ENCODE peak calls at places on chromosomes 5 and 9, in five cellular contexts. One of them, this sample, is unnamed. For H3K4me1, the result is how much of the 10 kb centered on the place peaks cover.

GRCh38 chr5:113804264-113804663 is 290.8 kb downstream of the YTHDC2 start:
- DNase-seq in A673: no peak
- DNase-seq in neural progenitor cell: no peak
- DNase-seq in K562: no peak
- DNase-seq in MM.1S: no peak
- DNase-seq in this sample: no peak

GRCh38 chr9:18325337-18326011 is 148.5 kb upstream of the ADAMTSL1 start:
- DNase-seq in A673: no peak
- DNase-seq in neural progenitor cell: no peak
- DNase-seq in K562: no peak
- DNase-seq in MM.1S: no peak
- DNase-seq in this sample: no peak

GRCh38 chr9:107707419-107707837 is 217.9 kb upstream of the KLF4 start:
- DNase-seq in A673: no peak
- DNase-seq in neural progenitor cell: no peak
- DNase-seq in K562: peak
- DNase-seq in MM.1S: no peak
- DNase-seq in this sample: no peak

GRCh38 chr5:38414348-38414747 is 142.1 kb downstream of the LIFR start:
- DNase-seq in A673: peak
- DNase-seq in neural progenitor cell: no peak
- DNase-seq in K562: no peak
- DNase-seq in MM.1S: no peak
- DNase-seq in this sample: no peak

GRCh38 chr9:81522721-81523551 is 166.4 kb downstream of the TLE1 start:
- DNase-seq in A673: peak
- DNase-seq in neural progenitor cell: peak
- DNase-seq in K562: peak
- DNase-seq in MM.1S: peak
- DNase-seq in this sample: peak

GRCh38 chr5:116572375-116573278 is 2.0 kb downstream of the SEMA6A start:
- DNase-seq in A673: no peak
- DNase-seq in neural progenitor cell: peak
- DNase-seq in K562: no peak
- DNase-seq in MM.1S: no peak
- DNase-seq in this sample: peak

GRCh38 chr5:156174225-156174624 is 152.7 kb upstream of the SGCD start:
- DNase-seq in A673: no peak
- DNase-seq in neural progenitor cell: no peak
- DNase-seq in K562: no peak
- DNase-seq in MM.1S: no peak
- DNase-seq in this sample: no peak

GRCh38 chr9:114968710-114969109 is 38.3 kb upstream of the TNFSF8 start:
- DNase-seq in A673: peak
- DNase-seq in neural progenitor cell: peak
- DNase-seq in K562: no peak
- DNase-seq in MM.1S: no peak
- DNase-seq in this sample: no peak

GRCh38 chr9:131585375-131585774 is 40.1 kb downstream of the PRRT1B start:
- DNase-seq in A673: no peak
- DNase-seq in neural progenitor cell: no peak
- DNase-seq in K562: no peak
- DNase-seq in MM.1S: peak
- DNase-seq in this sample: no peak

GRCh38 chr5:75510836-75511434 is 494 bp downstream of the CERT1 start:
- DNase-seq in A673: peak
- DNase-seq in neural progenitor cell: peak
- DNase-seq in K562: no peak
- DNase-seq in MM.1S: peak
- DNase-seq in this sample: peak

GRCh38 chr9:129245276-129245675 is 67.2 kb upstream of the IER5L start:
- DNase-seq in A673: no peak
- DNase-seq in neural progenitor cell: no peak
- DNase-seq in K562: no peak
- DNase-seq in MM.1S: no peak
- DNase-seq in this sample: peak

GRCh38 chr9:31140316-31140715 is 1244.1 kb upstream of the ACO1 start:
- DNase-seq in A673: peak
- DNase-seq in neural progenitor cell: peak
- DNase-seq in K562: no peak
- DNase-seq in MM.1S: peak
- DNase-seq in this sample: no peak

GRCh38 chr5:94360382-94360781 is 258.0 kb downstream of the KIAA0825 start:
- DNase-seq in A673: no peak
- DNase-seq in neural progenitor cell: no peak
- DNase-seq in K562: no peak
- DNase-seq in MM.1S: no peak
- DNase-seq in this sample: no peak

GRCh38 chr5:94359880-94360279 is 258.5 kb downstream of the KIAA0825 start:
- DNase-seq in A673: no peak
- DNase-seq in neural progenitor cell: no peak
- DNase-seq in K562: no peak
- DNase-seq in MM.1S: no peak
- DNase-seq in this sample: no peak

GRCh38 chr5:94353605-94354004 is 264.8 kb downstream of the KIAA0825 start:
- DNase-seq in A673: no peak
- DNase-seq in neural progenitor cell: no peak
- DNase-seq in K562: no peak
- DNase-seq in MM.1S: no peak
- DNase-seq in this sample: no peak

GRCh38 chr5:94361161-94361560 is 257.2 kb downstream of the KIAA0825 start:
- DNase-seq in A673: no peak
- DNase-seq in neural progenitor cell: no peak
- DNase-seq in K562: no peak
- DNase-seq in MM.1S: no peak
- DNase-seq in this sample: no peak

GRCh38 chr5:94355817-94356216 is 262.6 kb downstream of the KIAA0825 start:
- DNase-seq in A673: no peak
- DNase-seq in neural progenitor cell: no peak
- DNase-seq in K562: no peak
- DNase-seq in MM.1S: no peak
- DNase-seq in this sample: no peak
- H3K4me3 ChIP-seq in A673: no peak
- H3K4me3 ChIP-seq in neural progenitor cell: no peak
- H3K4me3 ChIP-seq in K562: no peak
- H3K4me3 ChIP-seq in MM.1S: no peak
- H3K4me3 ChIP-seq in this sample: no peak

GRCh38 chr5:181167814-181168488 is 20.6 kb downstream of the OR2V2 start:
- DNase-seq in A673: peak
- DNase-seq in neural progenitor cell: peak
- DNase-seq in K562: peak
- DNase-seq in MM.1S: no peak
- DNase-seq in this sample: peak
- TF ChIP-seq CTCF in A673: peak
- TF ChIP-seq CTCF in neural progenitor cell: peak
- TF ChIP-seq CTCF in K562: peak
- TF ChIP-seq CTCF in MM.1S: peak
- TF ChIP-seq CTCF in this sample: peak

GRCh38 chr5:173946353-173946752 is 42.6 kb upstream of the C5orf47 start:
- DNase-seq in A673: no peak
- DNase-seq in neural progenitor cell: no peak
- DNase-seq in K562: no peak
- DNase-seq in MM.1S: no peak
- DNase-seq in this sample: no peak

GRCh38 chr5:173940269-173940668 is 48.7 kb upstream of the C5orf47 start:
- DNase-seq in A673: no peak
- DNase-seq in neural progenitor cell: no peak
- DNase-seq in K562: no peak
- DNase-seq in MM.1S: no peak
- DNase-seq in this sample: no peak

GRCh38 chr5:173944512-173944911 is 44.5 kb upstream of the C5orf47 start:
- DNase-seq in A673: no peak
- DNase-seq in neural progenitor cell: no peak
- DNase-seq in K562: no peak
- DNase-seq in MM.1S: no peak
- DNase-seq in this sample: no peak

GRCh38 chr5:173941102-173941501 is 47.9 kb upstream of the C5orf47 start:
- DNase-seq in A673: no peak
- DNase-seq in neural progenitor cell: peak
- DNase-seq in K562: no peak
- DNase-seq in MM.1S: no peak
- DNase-seq in this sample: no peak

GRCh38 chr5:173941758-173942401 is 47.1 kb upstream of the C5orf47 start:
- DNase-seq in A673: no peak
- DNase-seq in neural progenitor cell: peak
- DNase-seq in K562: no peak
- DNase-seq in MM.1S: no peak
- DNase-seq in this sample: no peak
- H3K4me1 ChIP-seq in A673: under half
- H3K4me1 ChIP-seq in neural progenitor cell: under half
- H3K4me1 ChIP-seq in K562: under half
- H3K4me1 ChIP-seq in MM.1S: under half
- H3K4me1 ChIP-seq in this sample: under half

DNA sequence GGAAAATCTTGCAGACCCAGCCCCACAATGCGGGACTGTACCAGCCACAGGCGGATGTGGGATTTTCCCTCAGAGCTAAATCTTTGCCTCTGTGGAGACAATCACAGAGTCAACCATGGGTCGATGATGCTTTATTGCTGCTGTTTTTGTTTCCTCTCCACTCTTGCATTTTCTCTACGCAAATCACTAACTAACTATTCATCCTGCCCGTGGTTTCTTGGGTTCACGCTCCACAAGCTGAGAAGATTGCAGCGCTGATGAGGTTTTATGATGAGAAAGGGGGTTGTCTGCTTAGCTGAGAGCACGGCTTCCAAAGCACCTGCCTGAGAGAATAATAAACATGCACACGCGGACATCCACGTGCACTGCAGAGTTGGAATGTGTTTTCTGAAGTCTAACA is 500.2 kb upstream of the ADAMTS16 start:
- DNase-seq in A673: no peak
- DNase-seq in neural progenitor cell: no peak
- DNase-seq in K562: no peak
- DNase-seq in MM.1S: no peak
- DNase-seq in this sample: no peak
- H3K4me3 ChIP-seq in A673: no peak
- H3K4me3 ChIP-seq in neural progenitor cell: no peak
- H3K4me3 ChIP-seq in K562: no peak
- H3K4me3 ChIP-seq in MM.1S: no peak
- H3K4me3 ChIP-seq in this sample: no peak

GRCh38 chr5:6819521-6819920 is 106.3 kb downstream of the TENT4A start:
- DNase-seq in A673: no peak
- DNase-seq in neural progenitor cell: peak
- DNase-seq in K562: no peak
- DNase-seq in MM.1S: no peak
- DNase-seq in this sample: no peak
- TF ChIP-seq CTCF in A673: no peak
- TF ChIP-seq CTCF in neural progenitor cell: peak
- TF ChIP-seq CTCF in K562: no peak
- TF ChIP-seq CTCF in MM.1S: no peak
- TF ChIP-seq CTCF in this sample: no peak

DNA sequence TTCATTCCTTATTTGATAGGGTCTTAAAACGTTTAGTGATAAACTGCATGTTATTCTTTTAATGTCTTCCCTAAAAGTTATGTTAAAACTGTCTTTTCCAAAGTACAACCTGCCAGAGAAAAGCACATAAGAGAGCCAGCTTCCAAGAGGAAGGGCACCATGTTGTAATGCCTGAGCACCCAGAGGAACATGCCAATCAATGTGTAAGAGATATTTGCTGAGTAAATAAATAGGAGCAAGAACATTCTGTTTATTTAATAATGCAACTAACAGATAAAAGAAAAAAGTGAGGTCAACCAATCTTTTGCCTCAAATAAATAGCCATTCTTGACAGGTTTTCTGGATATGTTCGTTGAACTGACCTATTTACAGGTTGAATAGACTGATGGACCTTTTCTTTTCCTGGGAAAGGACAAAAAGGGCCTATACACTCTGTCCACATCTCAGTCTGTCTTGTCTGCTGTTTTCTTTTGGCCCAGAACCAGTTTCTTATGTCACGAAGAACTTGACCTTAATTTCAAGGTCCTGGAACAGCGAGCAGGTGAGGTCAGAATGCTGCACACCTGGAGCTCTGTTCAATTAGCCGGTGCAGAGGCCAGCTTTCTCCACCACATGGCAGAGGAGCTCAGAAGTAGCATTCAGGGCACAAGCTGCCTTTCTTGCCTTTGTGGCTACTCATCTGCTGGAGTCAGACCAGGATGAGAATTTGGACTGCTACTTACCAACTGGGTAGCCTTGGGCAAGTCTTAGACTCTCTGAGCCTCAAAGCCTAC is 77.7 kb downstream of the PLCXD3 start:
- DNase-seq in A673: no peak
- DNase-seq in neural progenitor cell: no peak
- DNase-seq in K562: no peak
- DNase-seq in MM.1S: no peak
- DNase-seq in this sample: no peak
- H3K4me1 ChIP-seq in A673: under half
- H3K4me1 ChIP-seq in neural progenitor cell: under half
- H3K4me1 ChIP-seq in K562: under half
- H3K4me1 ChIP-seq in MM.1S: under half
- H3K4me1 ChIP-seq in this sample: under half

GRCh38 chr9:34611251-34611810 is 566 bp downstream of the RPP25L start:
- DNase-seq in A673: no peak
- DNase-seq in neural progenitor cell: no peak
- DNase-seq in K562: peak
- DNase-seq in MM.1S: no peak
- DNase-seq in this sample: no peak

GRCh38 chr9:34607331-34607730 is 4.6 kb downstream of the RPP25L start:
- DNase-seq in A673: no peak
- DNase-seq in neural progenitor cell: no peak
- DNase-seq in K562: peak
- DNase-seq in MM.1S: no peak
- DNase-seq in this sample: no peak

GRCh38 chr9:34611811-34612787 is at the start of gene RPP25L:
- DNase-seq in A673: peak
- DNase-seq in neural progenitor cell: peak
- DNase-seq in K562: peak
- DNase-seq in MM.1S: peak
- DNase-seq in this sample: peak

GRCh38 chr9:34612788-34613390 is 992 bp upstream of the RPP25L start:
- DNase-seq in A673: peak
- DNase-seq in neural progenitor cell: peak
- DNase-seq in K562: peak
- DNase-seq in MM.1S: peak
- DNase-seq in this sample: peak

GRCh38 chr9:34610434-34611206 is 1.3 kb downstream of the RPP25L start:
- DNase-seq in A673: no peak
- DNase-seq in neural progenitor cell: no peak
- DNase-seq in K562: peak
- DNase-seq in MM.1S: no peak
- DNase-seq in this sample: no peak
- H3K4me3 ChIP-seq in A673: peak
- H3K4me3 ChIP-seq in neural progenitor cell: peak
- H3K4me3 ChIP-seq in K562: peak
- H3K4me3 ChIP-seq in MM.1S: peak
- H3K4me3 ChIP-seq in this sample: peak

GRCh38 chr5:138726848-138727247 is 26.4 kb upstream of the CTNNA1 start:
- DNase-seq in A673: no peak
- DNase-seq in neural progenitor cell: no peak
- DNase-seq in K562: no peak
- DNase-seq in MM.1S: peak
- DNase-seq in this sample: no peak

GRCh38 chr5:138725885-138726457 is 27.3 kb upstream of the CTNNA1 start:
- DNase-seq in A673: no peak
- DNase-seq in neural progenitor cell: peak
- DNase-seq in K562: no peak
- DNase-seq in MM.1S: no peak
- DNase-seq in this sample: no peak

GRCh38 chr5:138724470-138725146 is 28.6 kb upstream of the CTNNA1 start:
- DNase-seq in A673: no peak
- DNase-seq in neural progenitor cell: no peak
- DNase-seq in K562: no peak
- DNase-seq in MM.1S: no peak
- DNase-seq in this sample: peak

GRCh38 chr5:138722518-138722917 is 30.7 kb upstream of the CTNNA1 start:
- DNase-seq in A673: no peak
- DNase-seq in neural progenitor cell: no peak
- DNase-seq in K562: no peak
- DNase-seq in MM.1S: peak
- DNase-seq in this sample: no peak

GRCh38 chr5:138725153-138725884 is 27.9 kb upstream of the CTNNA1 start:
- DNase-seq in A673: peak
- DNase-seq in neural progenitor cell: peak
- DNase-seq in K562: no peak
- DNase-seq in MM.1S: peak
- DNase-seq in this sample: peak
- TF ChIP-seq CTCF in A673: peak
- TF ChIP-seq CTCF in neural progenitor cell: peak
- TF ChIP-seq CTCF in K562: peak
- TF ChIP-seq CTCF in MM.1S: peak
- TF ChIP-seq CTCF in this sample: peak